ENCODE peak calls at places on chromosomes 2 and 18, in ten cellular contexts. D, M, Q, I, R, W, L, H, K and S are unnamed samples.

GRCh38 chr18:10783941-10784340 is 258.1 kb downstream of the NAPG start:
- DNase-seq in D (no peak), M (no peak), Q (no peak), I (no peak), R (no peak), W (no peak), L (no peak), H (no peak), K (no peak), S (no peak)

GRCh38 chr2:86778957-86779356 is 11.8 kb downstream of the CD8A start:
- DNase-seq in D (no peak), M (no peak), Q (no peak), I (no peak), R (no peak), W (no peak), L (no peak), H (no peak), K (no peak), S (no peak)

GRCh38 chr2:86790828-86791561 is at the start of gene CD8A:
- DNase-seq in D (no peak), M (no peak), Q (no peak), I (peak), R (no peak), W (no peak), L (no peak), H (no peak), K (no peak), S (peak)

GRCh38 chr18:1092228-1092627 is 187.6 kb downstream of the ADCYAP1 start:
- DNase-seq in D (no peak), M (no peak), Q (no peak), I (no peak), R (no peak), W (no peak), L (no peak), H (no peak), K (no peak), S (no peak)

GRCh38 chr2:163692611-163693482 is 43.0 kb downstream of the FIGN start:
- DNase-seq in D (no peak), M (no peak), Q (no peak), I (no peak), R (no peak), W (no peak), L (no peak), H (no peak), K (no peak), S (peak)

GRCh38 chr18:62346327-62347090 is 21.4 kb downstream of the TNFRSF11A start:
- DNase-seq in D (no peak), M (no peak), Q (no peak), I (no peak), R (no peak), W (no peak), L (no peak), H (no peak), K (no peak), S (no peak)

GRCh38 chr18:28147674-28148171 is 29.2 kb downstream of the CDH2 start:
- DNase-seq in D (no peak), M (peak), Q (no peak), I (no peak), R (no peak), W (no peak), L (no peak), H (no peak), K (no peak), S (peak)

GRCh38 chr2:174970092-174970491 is 35.1 kb downstream of the CHN1 start:
- DNase-seq in D (no peak), M (no peak), Q (no peak), I (no peak), R (no peak), W (no peak), L (no peak), H (no peak), K (no peak), S (peak)